ENCODE peak calls at places on chromosomes 12 and 14, in seven cellular contexts. One of them, this sample, is unnamed.

GRCh38 chr14:73662439-73663056 is 17.8 kb downstream of the DNAL1 start:
- DNase-seq in lung: no peak
- DNase-seq in astrocyte of the spinal cord: peak
- DNase-seq in A549: peak
- DNase-seq in H1: no peak
- DNase-seq in tibial artery: peak
- DNase-seq in cardiac fibroblast: peak
- DNase-seq in this sample: peak

GRCh38 chr12:116876151-116876869 is 4.9 kb downstream of the HRK start:
- DNase-seq in lung: no peak
- DNase-seq in astrocyte of the spinal cord: no peak
- DNase-seq in A549: no peak
- DNase-seq in H1: peak
- DNase-seq in tibial artery: no peak
- DNase-seq in cardiac fibroblast: no peak
- DNase-seq in this sample: no peak

GRCh38 chr12:42130670-42131402 is 13.8 kb downstream of the GXYLT1 start:
- DNase-seq in lung: peak
- DNase-seq in astrocyte of the spinal cord: peak
- DNase-seq in A549: no peak
- DNase-seq in H1: no peak
- DNase-seq in tibial artery: peak
- DNase-seq in cardiac fibroblast: peak
- DNase-seq in this sample: no peak

GRCh38 chr12:23093488-23093887 is 468.5 kb downstream of the ETNK1 start:
- DNase-seq in lung: no peak
- DNase-seq in astrocyte of the spinal cord: no peak
- DNase-seq in A549: no peak
- DNase-seq in H1: no peak
- DNase-seq in tibial artery: no peak
- DNase-seq in cardiac fibroblast: peak
- DNase-seq in this sample: no peak

GRCh38 chr14:63956326-63956725 is 103.5 kb downstream of the SYNE2 start:
- DNase-seq in lung: no peak
- DNase-seq in astrocyte of the spinal cord: no peak
- DNase-seq in A549: no peak
- DNase-seq in H1: no peak
- DNase-seq in tibial artery: no peak
- DNase-seq in cardiac fibroblast: peak
- DNase-seq in this sample: no peak

GRCh38 chr12:109329710-109330109 is 18.0 kb upstream of the MYO1H start:
- DNase-seq in lung: no peak
- DNase-seq in astrocyte of the spinal cord: no peak
- DNase-seq in A549: no peak
- DNase-seq in H1: no peak
- DNase-seq in tibial artery: no peak
- DNase-seq in cardiac fibroblast: no peak
- DNase-seq in this sample: peak

GRCh38 chr12:114403690-114404450 is 2.1 kb downstream of the TBX5 start:
- DNase-seq in lung: no peak
- DNase-seq in astrocyte of the spinal cord: no peak
- DNase-seq in A549: no peak
- DNase-seq in H1: no peak
- DNase-seq in tibial artery: no peak
- DNase-seq in cardiac fibroblast: peak
- DNase-seq in this sample: no peak

GRCh38 chr14:93048843-93049242 is 66.9 kb downstream of the ITPK1 start:
- DNase-seq in lung: no peak
- DNase-seq in astrocyte of the spinal cord: no peak
- DNase-seq in A549: no peak
- DNase-seq in H1: no peak
- DNase-seq in tibial artery: no peak
- DNase-seq in cardiac fibroblast: no peak
- DNase-seq in this sample: no peak

GRCh38 chr12:76520348-76520747 is 39.2 kb downstream of the OSBPL8 start:
- DNase-seq in lung: no peak
- DNase-seq in astrocyte of the spinal cord: no peak
- DNase-seq in A549: no peak
- DNase-seq in H1: no peak
- DNase-seq in tibial artery: no peak
- DNase-seq in cardiac fibroblast: peak
- DNase-seq in this sample: no peak

GRCh38 chr12:78167510-78167909 is 336.8 kb downstream of the NAV3 start:
- DNase-seq in lung: no peak
- DNase-seq in astrocyte of the spinal cord: no peak
- DNase-seq in A549: no peak
- DNase-seq in H1: no peak
- DNase-seq in tibial artery: no peak
- DNase-seq in cardiac fibroblast: peak
- DNase-seq in this sample: no peak

GRCh38 chr12:63150255-63151060 is 543 bp downstream of the AVPR1A start:
- DNase-seq in lung: no peak
- DNase-seq in astrocyte of the spinal cord: peak
- DNase-seq in A549: no peak
- DNase-seq in H1: peak
- DNase-seq in tibial artery: peak
- DNase-seq in cardiac fibroblast: no peak
- DNase-seq in this sample: no peak

GRCh38 chr12:63151898-63152700 is 1.1 kb upstream of the AVPR1A start:
- DNase-seq in lung: no peak
- DNase-seq in astrocyte of the spinal cord: peak
- DNase-seq in A549: peak
- DNase-seq in H1: no peak
- DNase-seq in tibial artery: peak
- DNase-seq in cardiac fibroblast: peak
- DNase-seq in this sample: no peak

GRCh38 chr12:63149884-63150254 is 1.1 kb downstream of the AVPR1A start:
- DNase-seq in lung: no peak
- DNase-seq in astrocyte of the spinal cord: no peak
- DNase-seq in A549: no peak
- DNase-seq in H1: no peak
- DNase-seq in tibial artery: no peak
- DNase-seq in cardiac fibroblast: no peak
- DNase-seq in this sample: no peak

GRCh38 chr12:63154560-63154959 is 3.6 kb upstream of the AVPR1A start:
- DNase-seq in lung: no peak
- DNase-seq in astrocyte of the spinal cord: no peak
- DNase-seq in A549: no peak
- DNase-seq in H1: no peak
- DNase-seq in tibial artery: no peak
- DNase-seq in cardiac fibroblast: no peak
- DNase-seq in this sample: no peak

DNA sequence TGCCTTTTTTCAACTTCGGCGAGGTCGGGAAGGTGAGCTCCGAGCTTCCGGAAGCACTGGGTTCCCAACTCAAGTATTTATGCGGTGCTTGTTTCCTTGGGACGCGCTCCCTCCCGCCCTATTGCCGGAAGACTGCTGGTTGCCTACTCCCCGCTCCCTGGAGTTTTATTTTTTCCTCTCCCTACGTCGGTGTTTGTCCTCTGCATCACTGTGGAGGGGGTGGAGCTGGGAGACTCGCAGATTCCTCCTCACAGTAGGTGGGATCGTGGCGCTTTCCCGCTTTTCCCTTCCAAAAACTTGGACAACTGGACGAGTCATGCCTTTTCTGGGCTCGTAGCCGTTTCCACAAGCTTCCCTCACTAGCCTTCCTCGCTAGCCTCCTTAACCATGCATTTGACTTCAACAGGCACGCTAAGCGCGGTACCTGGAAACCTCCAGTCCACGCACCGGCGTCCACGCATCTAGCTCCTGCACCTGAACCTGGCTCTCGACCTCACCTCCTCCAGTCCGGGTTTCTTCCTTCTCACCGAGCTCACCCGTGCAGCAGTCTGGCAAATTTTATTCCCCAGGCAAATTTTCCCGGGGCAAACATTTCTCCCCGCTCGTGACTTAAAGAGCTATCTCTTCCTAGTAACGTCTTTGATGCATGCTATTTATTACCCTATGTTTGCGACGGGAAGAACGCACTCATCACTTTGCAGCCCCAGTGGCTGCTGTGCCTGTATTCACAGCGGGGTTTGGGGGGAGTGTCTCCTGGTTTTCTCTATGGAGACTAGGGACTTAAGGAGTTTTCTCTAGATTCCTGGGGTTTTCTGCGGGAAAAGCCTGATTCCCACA is at the start of gene AVPR1A:
- DNase-seq in lung: no peak
- DNase-seq in astrocyte of the spinal cord: peak
- DNase-seq in A549: peak
- DNase-seq in H1: peak
- DNase-seq in tibial artery: peak
- DNase-seq in cardiac fibroblast: no peak
- DNase-seq in this sample: no peak
- H3K4me3 ChIP-seq in lung: no peak
- H3K4me3 ChIP-seq in astrocyte of the spinal cord: peak
- H3K4me3 ChIP-seq in A549: peak
- H3K4me3 ChIP-seq in H1: peak
- H3K4me3 ChIP-seq in tibial artery: peak
- H3K4me3 ChIP-seq in cardiac fibroblast: no peak
- H3K4me3 ChIP-seq in this sample: peak

DNA sequence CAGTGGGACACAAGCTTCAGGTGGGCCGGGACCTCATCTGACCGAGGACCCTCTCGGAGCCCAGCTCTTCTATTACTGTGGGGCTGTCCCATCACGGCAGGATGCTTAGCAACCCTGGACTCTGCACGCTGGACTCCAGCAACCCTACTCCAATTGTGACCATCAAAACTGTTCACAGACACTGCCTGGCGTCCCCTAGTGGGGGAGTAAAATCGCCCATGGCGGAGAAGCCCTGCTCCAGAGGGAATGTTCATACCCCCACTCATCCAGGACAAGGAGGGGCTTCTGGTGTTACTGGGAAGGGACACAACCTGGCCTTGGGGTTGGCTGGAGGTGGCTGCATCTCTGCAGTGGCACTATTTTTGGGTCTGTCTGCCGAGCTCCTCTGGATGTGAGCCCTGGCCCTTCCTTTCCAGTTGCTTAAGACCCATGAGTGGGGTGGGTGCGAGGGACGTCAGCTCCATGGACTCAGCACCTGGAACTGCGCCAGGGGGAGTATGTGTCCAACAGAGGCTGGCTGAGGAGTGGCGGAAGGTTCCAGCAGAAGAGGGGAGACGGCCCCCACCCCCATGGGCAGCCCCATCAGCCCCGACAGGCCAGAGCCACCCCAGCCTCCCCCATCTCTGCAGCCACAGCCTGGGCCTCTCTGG is 103.8 kb downstream of the RFLNA start:
- DNase-seq in lung: no peak
- DNase-seq in astrocyte of the spinal cord: no peak
- DNase-seq in A549: no peak
- DNase-seq in H1: no peak
- DNase-seq in tibial artery: peak
- DNase-seq in cardiac fibroblast: no peak
- DNase-seq in this sample: no peak
- TF ChIP-seq CTCF in lung: no peak
- TF ChIP-seq CTCF in astrocyte of the spinal cord: peak
- TF ChIP-seq CTCF in A549: peak
- TF ChIP-seq CTCF in H1: peak
- TF ChIP-seq CTCF in tibial artery: no peak
- TF ChIP-seq CTCF in cardiac fibroblast: no peak
- TF ChIP-seq CTCF in this sample: peak

DNA sequence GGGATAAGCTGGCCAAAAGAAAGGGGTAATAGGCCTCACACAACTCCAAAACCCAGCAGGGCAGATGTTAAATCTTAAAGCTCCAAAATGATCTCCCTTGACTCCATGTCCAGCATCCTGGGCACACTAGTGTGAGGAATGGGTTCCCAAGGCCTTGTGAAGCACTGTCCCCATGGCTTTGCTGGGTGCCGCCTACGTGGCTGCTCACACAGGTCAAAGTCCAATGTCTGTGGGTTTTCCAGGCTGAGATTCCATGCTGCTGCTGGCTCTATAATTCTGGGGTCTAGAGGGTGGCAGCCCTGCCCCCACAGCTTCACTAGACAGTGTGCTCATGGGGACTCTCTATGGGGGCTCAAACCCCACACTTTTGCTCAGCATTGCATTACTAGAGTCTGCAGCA is 145.3 kb upstream of the GRIN2B start:
- DNase-seq in lung: no peak
- DNase-seq in astrocyte of the spinal cord: no peak
- DNase-seq in A549: no peak
- DNase-seq in H1: no peak
- DNase-seq in tibial artery: no peak
- DNase-seq in cardiac fibroblast: no peak
- DNase-seq in this sample: no peak
- H3K4me3 ChIP-seq in lung: no peak
- H3K4me3 ChIP-seq in astrocyte of the spinal cord: no peak
- H3K4me3 ChIP-seq in A549: no peak
- H3K4me3 ChIP-seq in H1: no peak
- H3K4me3 ChIP-seq in tibial artery: no peak
- H3K4me3 ChIP-seq in cardiac fibroblast: no peak
- H3K4me3 ChIP-seq in this sample: no peak

DNA sequence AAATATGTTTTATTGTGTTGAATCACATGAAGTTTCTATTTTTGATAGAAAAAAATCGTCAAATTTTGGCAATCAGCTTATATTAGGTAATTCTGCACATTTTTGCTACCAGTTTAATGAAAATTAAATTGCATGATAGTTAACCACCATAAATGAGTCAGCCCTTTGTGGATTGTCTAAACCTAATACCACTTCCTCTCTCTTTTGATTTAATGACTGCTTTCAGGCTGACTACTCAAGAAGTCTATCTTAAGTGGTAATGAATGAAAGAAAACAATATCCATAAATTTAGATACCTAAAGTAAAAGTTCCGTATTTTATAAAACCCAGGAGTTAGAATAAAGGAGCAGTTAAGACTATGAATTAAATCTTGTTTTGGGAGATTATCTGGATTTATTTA is 450.5 kb downstream of the TMEM117 start:
- DNase-seq in lung: no peak
- DNase-seq in astrocyte of the spinal cord: peak
- DNase-seq in A549: no peak
- DNase-seq in H1: no peak
- DNase-seq in tibial artery: no peak
- DNase-seq in cardiac fibroblast: peak
- DNase-seq in this sample: no peak
- TF ChIP-seq CTCF in lung: no peak
- TF ChIP-seq CTCF in astrocyte of the spinal cord: no peak
- TF ChIP-seq CTCF in A549: no peak
- TF ChIP-seq CTCF in H1: no peak
- TF ChIP-seq CTCF in tibial artery: no peak
- TF ChIP-seq CTCF in cardiac fibroblast: no peak
- TF ChIP-seq CTCF in this sample: no peak

DNA sequence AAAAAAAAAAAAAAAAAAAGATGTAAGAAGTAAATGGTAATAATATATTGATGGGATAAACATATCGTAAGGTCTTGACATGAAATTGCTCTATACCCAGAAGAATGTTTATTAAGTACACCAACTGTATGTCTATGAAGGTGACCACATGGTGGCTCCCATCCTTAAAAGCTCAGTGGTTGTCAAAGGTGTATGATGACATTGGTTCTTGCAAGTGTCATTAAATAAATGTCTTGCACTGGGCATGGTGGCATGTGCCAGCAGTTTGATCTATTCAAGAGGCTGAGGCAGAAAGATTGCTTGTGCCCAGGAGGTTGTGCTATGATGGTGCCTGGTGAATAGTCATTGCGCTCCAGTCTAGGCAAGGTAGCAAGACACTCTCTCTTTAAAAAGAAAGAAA is 10.4 kb downstream of the CCT2 start:
- DNase-seq in lung: no peak
- DNase-seq in astrocyte of the spinal cord: no peak
- DNase-seq in A549: no peak
- DNase-seq in H1: no peak
- DNase-seq in tibial artery: no peak
- DNase-seq in cardiac fibroblast: no peak
- DNase-seq in this sample: no peak
- H3K4me3 ChIP-seq in lung: no peak
- H3K4me3 ChIP-seq in astrocyte of the spinal cord: no peak
- H3K4me3 ChIP-seq in A549: no peak
- H3K4me3 ChIP-seq in H1: no peak
- H3K4me3 ChIP-seq in tibial artery: no peak
- H3K4me3 ChIP-seq in cardiac fibroblast: no peak
- H3K4me3 ChIP-seq in this sample: no peak